ENCODE peak calls at places on chromosome 12, in five cellular contexts. P is tibial artery; B is DMS 273 treated with DMSO at 0.1 percent for 48 hours; T is CD8-positive, alpha-beta memory T cell; H is T-helper 1 cell. M is an unnamed sample.

GRCh38 chr12:109098142-109098652 is 800 bp downstream of the UNG start:
- DNase-seq in P (peak; percentile 65), B (no peak), T (no peak), H (no peak), M (no peak)

GRCh38 chr12:51405801-51406207 is 14.6 kb upstream of the GALNT6 start:
- DNase-seq in P (no peak), B (no peak), T (no peak), H (no peak), M (no peak)

GRCh38 chr12:95445884-95446482 is 28.0 kb upstream of the METAP2 start:
- DNase-seq in P (no peak), B (no peak), T (no peak), H (no peak), M (no peak)

GRCh38 chr12:122139266-122139665 is 34.8 kb downstream of the IL31 start:
- DNase-seq in P (no peak), B (no peak), T (no peak), H (no peak), M (no peak)

GRCh38 chr12:57944313-57945023 is 3.1 kb downstream of the ATP23 start:
- DNase-seq in P (no peak), B (no peak), T (no peak), H (no peak), M (no peak)

GRCh38 chr12:104130760-104131159 is 7.2 kb downstream of the NFYB start:
- DNase-seq in P (no peak), B (no peak), T (no peak), H (no peak), M (no peak)

GRCh38 chr12:55831407-55831880 is 2.1 kb upstream of the DNAJC14 start:
- DNase-seq in P (no peak), B (no peak), T (no peak), H (no peak), M (no peak)

GRCh38 chr12:53115112-53115890 is 12.0 kb downstream of the SOAT2 start:
- DNase-seq in P (no peak), B (no peak), T (no peak), H (no peak), M (no peak)

GRCh38 chr12:77943466-77943865 is 112.8 kb downstream of the NAV3 start:
- DNase-seq in P (no peak), B (no peak), T (no peak), H (no peak), M (no peak)

GRCh38 chr12:43309845-43310405 is 242.1 kb downstream of the ADAMTS20 start:
- DNase-seq in P (no peak), B (no peak), T (no peak), H (no peak), M (no peak)

GRCh38 chr12:91331371-91331770 is 148.8 kb upstream of the DCN start:
- DNase-seq in P (no peak), B (peak; percentile 52), T (no peak), H (no peak), M (no peak)

GRCh38 chr12:52029686-52030085 is 21.6 kb upstream of the NR4A1 start:
- DNase-seq in P (no peak), B (peak; percentile 36), T (no peak), H (no peak), M (no peak)

GRCh38 chr12:2076196-2076570 is 23.4 kb downstream of the CACNA1C start:
- DNase-seq in P (no peak), B (no peak), T (no peak), H (no peak), M (no peak)

GRCh38 chr12:114625294-114625851 is 58.6 kb downstream of the TBX3 start:
- DNase-seq in P (no peak), B (peak; percentile 0), T (no peak), H (peak; percentile 7), M (no peak)

M was measured in activated CD4-positive, alpha-beta T cell treated with anti-CD3 and anti-CD28 coated beads, Interleukin-2, amount 50 U/mL, for 4 hours.